ENCODE peak calls at places on chromosomes 7 and 10, in seven cellular contexts. F is fibroblast of lung; K is AG04450; J is CD8-positive, alpha-beta T cell; P is cardiac fibroblast; R is fibroblast of mammary gland; W is heart right ventricle. B is an unnamed sample.

GRCh38 chr7:81206217-81206616 is 287.4 kb upstream of the SEMA3C start:
- DNase-seq in F (no peak), K (no peak), J (no peak), P (no peak), R (no peak), W (no peak), B (no peak)

GRCh38 chr7:112962815-112963214 is 123.8 kb downstream of the GPR85 start:
- DNase-seq in F (no peak), K (no peak), J (no peak), P (no peak), R (no peak), W (no peak), B (no peak)

GRCh38 chr10:18599392-18599791 is 52.0 kb downstream of the NSUN6 start:
- DNase-seq in F (no peak), K (no peak), J (no peak), P (no peak), R (no peak), W (no peak), B (no peak)

GRCh38 chr10:49157229-49157628 is 23.4 kb upstream of the FAM170B start:
- DNase-seq in F (no peak), K (no peak), J (no peak), P (no peak), R (no peak), W (no peak), B (no peak)

GRCh38 chr10:114766470-114766869 is 55.1 kb upstream of the FHIP2A start:
- DNase-seq in F (no peak), K (no peak), J (no peak), P (no peak), R (no peak), W (no peak), B (no peak)

GRCh38 chr7:155515318-155515717 is 31.0 kb downstream of the CNPY1 start:
- DNase-seq in F (no peak), K (no peak), J (no peak), P (no peak), R (no peak), W (no peak), B (no peak)

GRCh38 chr10:129725011-129725410 is 239.1 kb downstream of the EBF3 start:
- DNase-seq in F (no peak), K (no peak), J (no peak), P (no peak), R (no peak), W (no peak), B (no peak)

GRCh38 chr7:129225206-129225930 is 538 bp downstream of the AHCYL2 start:
- DNase-seq in F (peak; percentile 48), K (no peak), J (peak; percentile 48), P (peak; percentile 31), R (peak; percentile 14), W (peak; percentile 23), B (no peak)

GRCh38 chr7:114086491-114086905 is 167.7 kb upstream of the PPP1R3A start:
- DNase-seq in F (peak; percentile 6), K (no peak), J (no peak), P (no peak), R (no peak), W (no peak), B (no peak)

GRCh38 chr7:158824028-158824427 is 5.3 kb downstream of the ESYT2 start:
- DNase-seq in F (peak; percentile 34), K (no peak), J (peak; percentile 52), P (peak; percentile 38), R (no peak), W (no peak), B (no peak)

GRCh38 chr7:1950623-1951523 is 280.8 kb downstream of the ELFN1 start:
- DNase-seq in F (peak; percentile 38), K (no peak), J (no peak), P (no peak), R (peak; percentile 14), W (peak; percentile 30), B (no peak)

GRCh38 chr7:15998617-15999016 is 312.1 kb upstream of the MEOX2 start:
- DNase-seq in F (no peak), K (no peak), J (no peak), P (peak; percentile 31), R (no peak), W (no peak), B (no peak)

GRCh38 chr10:18352175-18352574 is 212.0 kb downstream of the CACNB2 start:
- DNase-seq in F (no peak), K (no peak), J (no peak), P (no peak), R (no peak), W (no peak), B (no peak)

GRCh38 chr7:80593869-80594587 is 44.4 kb upstream of the CD36 start:
- DNase-seq in F (no peak), K (no peak), J (no peak), P (no peak), R (no peak), W (no peak), B (no peak)

GRCh38 chr7:159093351-159093971 is 51.2 kb downstream of the VIPR2 start:
- DNase-seq in F (no peak), K (no peak), J (no peak), P (no peak), R (no peak), W (no peak), B (no peak)

GRCh38 chr7:28858206-28858605 is 99.9 kb downstream of the TRIL start:
- DNase-seq in F (peak; percentile 87), K (no peak), J (no peak), P (peak; percentile 78), R (peak; percentile 92), W (no peak), B (no peak)

DNA sequence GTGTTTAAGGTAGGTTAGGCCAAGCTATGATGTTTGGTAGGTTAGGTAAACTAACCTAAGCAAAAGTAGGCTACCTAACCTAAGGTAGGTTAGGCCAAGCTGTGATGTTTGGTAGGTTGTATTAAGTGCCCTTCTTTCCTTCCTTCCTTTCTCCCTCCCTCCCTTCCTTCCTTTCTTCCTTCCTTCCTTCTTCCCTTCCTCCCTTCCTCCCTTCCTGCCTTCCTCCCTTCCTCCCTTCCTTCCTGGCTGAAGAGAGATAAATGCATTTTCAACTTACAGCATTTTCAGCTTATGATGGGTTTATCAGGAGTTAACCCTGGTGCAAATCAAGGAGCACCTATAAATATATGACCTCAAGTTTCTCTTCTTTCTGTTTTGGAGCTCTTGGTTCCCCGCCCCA is 56.2 kb downstream of the SND1 start:
- DNase-seq in F (no peak), K (no peak), J (no peak), P (no peak), R (no peak), W (no peak), B (no peak)
- TF ChIP-seq CTCF in F (no peak), K (no peak), J (no peak), P (no peak), R (no peak), W (no peak), B (no peak)

GRCh38 chr7:39958038-39958437 is 8.0 kb downstream of the CDK13 start:
- DNase-seq in F (no peak), K (no peak), J (no peak), P (no peak), R (no peak), W (no peak), B (no peak)

GRCh38 chr7:39952791-39953190 is 2.7 kb downstream of the CDK13 start:
- DNase-seq in F (peak; percentile 10), K (no peak), J (no peak), P (peak; percentile 40), R (peak; percentile 15), W (no peak), B (no peak)

GRCh38 chr7:39951943-39952194 is 1.8 kb downstream of the CDK13 start:
- DNase-seq in F (no peak), K (no peak), J (no peak), P (peak; percentile 25), R (no peak), W (no peak), B (no peak)

GRCh38 chr7:39952378-39952777 is 2.3 kb downstream of the CDK13 start:
- DNase-seq in F (peak; percentile 26), K (no peak), J (no peak), P (peak; percentile 61), R (peak; percentile 43), W (no peak), B (no peak)

GRCh38 chr7:39954694-39955093 is 4.6 kb downstream of the CDK13 start:
- DNase-seq in F (no peak), K (no peak), J (no peak), P (no peak), R (no peak), W (no peak), B (no peak)
- H3K4me3 ChIP-seq in F (no peak overlapping the region), K (no peak overlapping the region), J (no peak overlapping the region), P (no peak overlapping the region), R (no peak overlapping the region), W (no peak overlapping the region), B (no peak overlapping the region)

GRCh38 chr7:116464375-116464774 is 35.2 kb upstream of the CAV2 start:
- DNase-seq in F (no peak), K (no peak), J (no peak), P (peak; percentile 49), R (no peak), W (no peak), B (no peak)

GRCh38 chr7:116463956-116464355 is 35.6 kb upstream of the CAV2 start:
- DNase-seq in F (no peak), K (no peak), J (no peak), P (no peak), R (no peak), W (no peak), B (no peak)

GRCh38 chr7:116465125-116465524 is 34.4 kb upstream of the CAV2 start:
- DNase-seq in F (no peak), K (no peak), J (no peak), P (no peak), R (no peak), W (no peak), B (no peak)

DNA sequence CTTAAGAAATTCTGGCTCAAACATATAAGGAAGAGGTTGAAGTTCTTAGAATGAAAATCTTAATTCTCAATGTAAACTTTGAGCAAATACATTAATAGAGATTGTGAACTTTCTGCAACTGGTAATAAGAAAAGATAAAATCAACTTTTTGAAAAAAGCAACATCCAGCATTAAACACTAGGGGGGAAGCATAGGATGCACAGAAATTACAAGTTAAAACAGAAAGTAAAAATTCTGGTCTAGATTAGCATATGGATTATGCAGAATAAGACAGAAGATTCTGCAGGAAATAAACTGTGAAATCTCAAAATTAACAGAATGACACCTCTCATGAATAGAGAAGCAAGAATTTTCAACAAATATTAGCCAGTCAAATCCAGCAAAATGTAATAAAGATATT is 38.0 kb upstream of the CAV2 start:
- DNase-seq in F (no peak), K (no peak), J (no peak), P (no peak), R (no peak), W (no peak), B (no peak)
- TF ChIP-seq CTCF in F (peak; percentile 39), K (peak; percentile 42), J (no peak), P (peak; percentile 32), R (peak; percentile 37), W (no peak), B (no peak)

DNA sequence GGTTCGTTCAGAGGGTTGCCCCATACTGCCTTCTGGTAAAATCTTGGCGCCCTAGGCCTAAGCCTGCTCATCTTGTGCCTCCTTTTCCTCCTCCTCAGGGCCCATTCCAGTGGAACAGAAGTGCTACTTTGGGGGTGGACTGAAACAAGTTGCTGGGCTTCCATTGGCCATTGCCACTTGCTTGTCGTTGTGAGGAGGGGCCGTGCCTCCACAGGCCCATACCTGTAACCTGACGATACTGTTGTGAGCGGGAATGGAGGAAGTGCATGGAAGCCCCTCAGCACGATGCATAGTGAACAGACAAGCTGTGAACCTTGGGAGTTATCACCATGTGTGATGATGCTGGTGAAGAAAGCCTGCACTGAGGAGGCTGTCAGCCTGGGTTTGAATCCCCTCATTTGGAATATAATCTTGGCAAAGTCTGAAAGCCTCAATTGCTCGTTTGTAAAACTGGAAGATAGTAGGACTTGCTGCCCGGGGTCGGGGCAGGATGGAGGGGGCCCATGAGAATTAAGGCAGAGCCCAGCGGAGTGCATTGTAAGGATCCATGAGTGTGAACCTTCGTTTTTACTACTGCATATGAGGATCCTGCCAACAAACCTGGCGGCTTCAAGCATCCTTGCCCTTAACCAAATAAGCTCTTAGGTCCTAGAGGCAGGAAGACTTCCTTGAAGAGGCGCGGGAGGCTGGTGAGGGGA is 671 bp upstream of the PAPSS2 start:
- DNase-seq in F (no peak), K (no peak), J (no peak), P (peak; percentile 17), R (no peak), W (no peak), B (no peak)
- H3K4me3 ChIP-seq in F (peak overlapping the region; percentile 98), K (peak overlapping the region; percentile 83), J (no peak overlapping the region), P (peak overlapping the region; percentile 90), R (peak overlapping the region; percentile 84), W (peak overlapping the region; percentile 53), B (peak overlapping the region; percentile 78)

B was measured in retinal pigment epithelial cell.